ENCODE peak calls at places on chromosomes 5 and 9, in five cellular contexts. One of them, this sample, is unnamed.
A peak's percentile ranks its signal among the peaks of the same experiment; 100 is the strongest.

GRCh38 chr5:2410451-2410850 is 341.0 kb downstream of the IRX2 start:
- DNase-seq in PC-3: no peak
- DNase-seq in PC-9: no peak
- DNase-seq in GM23338: no peak
- DNase-seq in MM.1S: no peak
- DNase-seq in this sample: no peak

GRCh38 chr9:12923472-12924009 is 148.7 kb downstream of the LURAP1L start:
- DNase-seq in PC-3: no peak
- DNase-seq in PC-9: no peak
- DNase-seq in GM23338: no peak
- DNase-seq in MM.1S: no peak
- DNase-seq in this sample: no peak

GRCh38 chr5:172820046-172820767 is 13.8 kb upstream of the ERGIC1 start:
- DNase-seq in PC-3: peak; percentile 55
- DNase-seq in PC-9: no peak
- DNase-seq in GM23338: no peak
- DNase-seq in MM.1S: no peak
- DNase-seq in this sample: no peak

GRCh38 chr5:146042628-146043279 is 62.6 kb downstream of the PLAC8L1 start:
- DNase-seq in PC-3: peak; percentile 92
- DNase-seq in PC-9: peak; percentile 83
- DNase-seq in GM23338: no peak
- DNase-seq in MM.1S: no peak
- DNase-seq in this sample: no peak

GRCh38 chr5:5421149-5421960 is 1.1 kb upstream of the ICE1 start:
- DNase-seq in PC-3: no peak
- DNase-seq in PC-9: no peak
- DNase-seq in GM23338: peak; percentile 36
- DNase-seq in MM.1S: peak; percentile 51
- DNase-seq in this sample: no peak

GRCh38 chr5:9361835-9362234 is 184.0 kb downstream of the SEMA5A start:
- DNase-seq in PC-3: peak; percentile 97
- DNase-seq in PC-9: peak; percentile 66
- DNase-seq in GM23338: peak; percentile 95
- DNase-seq in MM.1S: peak; percentile 99
- DNase-seq in this sample: peak; percentile 86

GRCh38 chr9:83535736-83536135 is 2.5 kb downstream of the FRMD3 start:
- DNase-seq in PC-3: no peak
- DNase-seq in PC-9: no peak
- DNase-seq in GM23338: peak; percentile 63
- DNase-seq in MM.1S: no peak
- DNase-seq in this sample: peak; percentile 68

GRCh38 chr5:150497989-150498317 is 10.0 kb upstream of the NDST1 start:
- DNase-seq in PC-3: no peak
- DNase-seq in PC-9: no peak
- DNase-seq in GM23338: no peak
- DNase-seq in MM.1S: no peak
- DNase-seq in this sample: no peak

GRCh38 chr5:136147632-136148031 is 15.0 kb downstream of the SMAD5 start:
- DNase-seq in PC-3: no peak
- DNase-seq in PC-9: no peak
- DNase-seq in GM23338: no peak
- DNase-seq in MM.1S: no peak
- DNase-seq in this sample: no peak

GRCh38 chr9:68802525-68803015 is 97.5 kb downstream of the PIP5K1B start:
- DNase-seq in PC-3: no peak
- DNase-seq in PC-9: no peak
- DNase-seq in GM23338: no peak
- DNase-seq in MM.1S: peak; percentile 94
- DNase-seq in this sample: no peak

GRCh38 chr9:107488400-107489143 is 997 bp downstream of the KLF4 start:
- DNase-seq in PC-3: peak; percentile 48
- DNase-seq in PC-9: peak; percentile 59
- DNase-seq in GM23338: peak; percentile 50
- DNase-seq in MM.1S: no peak
- DNase-seq in this sample: peak; percentile 64
- TF ChIP-seq EZH2 in PC-3: no peak
- TF ChIP-seq EZH2 in PC-9: no peak
- TF ChIP-seq EZH2 in GM23338: no peak
- TF ChIP-seq EZH2 in MM.1S: no peak
- TF ChIP-seq EZH2 in this sample: peak; percentile 95

GRCh38 chr5:67538343-67538670 is 341.7 kb upstream of the CD180 start:
- DNase-seq in PC-3: no peak
- DNase-seq in PC-9: no peak
- DNase-seq in GM23338: no peak
- DNase-seq in MM.1S: no peak
- DNase-seq in this sample: no peak

GRCh38 chr5:67536892-67537291 is 340.3 kb upstream of the CD180 start:
- DNase-seq in PC-3: no peak
- DNase-seq in PC-9: no peak
- DNase-seq in GM23338: no peak
- DNase-seq in MM.1S: no peak
- DNase-seq in this sample: no peak

GRCh38 chr5:67537439-67538342 is 341.1 kb upstream of the CD180 start:
- DNase-seq in PC-3: no peak
- DNase-seq in PC-9: no peak
- DNase-seq in GM23338: no peak
- DNase-seq in MM.1S: no peak
- DNase-seq in this sample: no peak

GRCh38 chr5:67541869-67542268 is 345.3 kb upstream of the CD180 start:
- DNase-seq in PC-3: no peak
- DNase-seq in PC-9: no peak
- DNase-seq in GM23338: no peak
- DNase-seq in MM.1S: no peak
- DNase-seq in this sample: no peak

GRCh38 chr5:67538855-67539506 is 342.4 kb upstream of the CD180 start:
- DNase-seq in PC-3: no peak
- DNase-seq in PC-9: no peak
- DNase-seq in GM23338: no peak
- DNase-seq in MM.1S: no peak
- DNase-seq in this sample: no peak
- H3F3A ChIP-seq in PC-3: no peaks in the 10 kb centered on the region
- H3F3A ChIP-seq in PC-9: no peaks in the 10 kb centered on the region
- H3F3A ChIP-seq in GM23338: no peaks in the 10 kb centered on the region
- H3F3A ChIP-seq in MM.1S: no peaks in the 10 kb centered on the region
- H3F3A ChIP-seq in this sample: no peaks in the 10 kb centered on the region

DNA sequence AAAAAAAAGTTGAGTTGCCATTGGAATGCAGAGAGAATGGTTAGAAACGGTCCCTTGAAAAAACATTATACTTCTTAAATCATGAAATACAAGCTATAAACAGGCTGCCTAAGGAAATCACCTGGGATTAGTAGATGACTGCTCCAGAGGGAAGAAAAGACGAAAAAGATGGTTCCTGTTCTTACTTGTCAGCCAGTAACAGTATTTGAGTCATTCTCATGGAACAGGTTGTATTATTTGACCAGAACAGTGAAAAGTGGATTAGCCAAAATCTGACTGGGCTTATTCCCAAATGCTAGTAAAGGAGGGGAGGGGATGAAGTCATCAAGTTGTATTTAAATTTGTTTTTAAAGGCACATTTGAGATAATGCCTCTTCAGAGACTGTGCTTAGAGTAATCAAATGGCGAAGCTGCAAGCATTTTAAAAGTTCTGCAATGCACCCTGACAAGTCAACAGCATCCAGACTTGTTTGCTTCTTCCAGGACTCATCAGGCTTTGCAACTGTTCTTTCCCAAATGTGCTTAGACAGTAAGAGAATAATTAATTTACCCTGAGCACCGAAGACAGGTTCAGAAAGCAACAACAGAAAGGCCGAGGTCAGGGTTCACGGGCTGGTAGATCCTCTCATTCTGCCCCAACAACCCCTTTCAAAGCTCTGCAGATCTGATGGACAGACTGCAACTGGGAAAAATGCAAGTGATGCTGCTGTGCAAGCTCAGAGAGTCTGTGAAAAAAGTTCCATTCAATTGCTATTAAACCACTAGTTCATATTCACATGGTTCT is 800.6 kb downstream of the KCTD16 start:
- DNase-seq in PC-3: no peak
- DNase-seq in PC-9: no peak
- DNase-seq in GM23338: no peak
- DNase-seq in MM.1S: no peak
- DNase-seq in this sample: peak; percentile 74
- TF ChIP-seq CTCF in PC-3: no peak
- TF ChIP-seq CTCF in PC-9: no peak
- TF ChIP-seq CTCF in GM23338: no peak
- TF ChIP-seq CTCF in MM.1S: no peak
- TF ChIP-seq CTCF in this sample: no peak

GRCh38 chr5:74257645-74258328 is 382.7 kb downstream of the ENC1 start:
- DNase-seq in PC-3: peak; percentile 37
- DNase-seq in PC-9: peak; percentile 94
- DNase-seq in GM23338: peak; percentile 30
- DNase-seq in MM.1S: peak; percentile 49
- DNase-seq in this sample: no peak
- TF ChIP-seq EZH2 in PC-3: no peak
- TF ChIP-seq EZH2 in PC-9: no peak
- TF ChIP-seq EZH2 in GM23338: no peak
- TF ChIP-seq EZH2 in MM.1S: no peak
- TF ChIP-seq EZH2 in this sample: no peak

GRCh38 chr9:130023994-130024596 is 18.9 kb downstream of the FNBP1 start:
- DNase-seq in PC-3: peak; percentile 4
- DNase-seq in PC-9: no peak
- DNase-seq in GM23338: no peak
- DNase-seq in MM.1S: no peak
- DNase-seq in this sample: no peak
- H3F3A ChIP-seq in PC-3: peaks cover 8% of the 10 kb centered on the region
- H3F3A ChIP-seq in PC-9: peaks cover 58% of the 10 kb centered on the region
- H3F3A ChIP-seq in GM23338: no peaks in the 10 kb centered on the region
- H3F3A ChIP-seq in MM.1S: no peaks in the 10 kb centered on the region
- H3F3A ChIP-seq in this sample: no peaks in the 10 kb centered on the region

GRCh38 chr9:84871983-84872382 is 202.5 kb downstream of the NTRK2 start:
- DNase-seq in PC-3: no peak
- DNase-seq in PC-9: no peak
- DNase-seq in GM23338: no peak
- DNase-seq in MM.1S: peak; percentile 36
- DNase-seq in this sample: no peak
- TF ChIP-seq CTCF in PC-3: no peak
- TF ChIP-seq CTCF in PC-9: no peak
- TF ChIP-seq CTCF in GM23338: no peak
- TF ChIP-seq CTCF in MM.1S: no peak
- TF ChIP-seq CTCF in this sample: no peak

DNA sequence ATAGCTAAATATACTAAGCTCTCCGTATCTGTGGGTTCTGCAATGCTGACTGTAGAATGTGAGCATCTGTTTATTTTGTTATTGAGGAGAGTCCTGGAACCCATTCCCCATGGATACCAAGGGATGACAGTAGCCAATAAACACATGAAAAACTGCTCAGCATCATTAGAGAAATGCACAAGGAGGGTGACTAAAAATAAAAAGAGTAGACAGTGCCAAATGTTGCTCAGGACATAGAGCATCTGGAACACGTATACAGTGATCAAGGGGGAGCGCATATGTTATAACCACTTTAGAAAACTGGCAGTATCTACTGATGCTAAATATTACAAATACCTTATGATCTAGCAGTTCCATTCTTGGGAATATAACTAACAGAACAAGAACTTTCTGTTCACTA is 31.0 kb downstream of the MARCHF6 start:
- DNase-seq in PC-3: no peak
- DNase-seq in PC-9: no peak
- DNase-seq in GM23338: no peak
- DNase-seq in MM.1S: no peak
- DNase-seq in this sample: no peak
- TF ChIP-seq EZH2 in PC-3: no peak
- TF ChIP-seq EZH2 in PC-9: no peak
- TF ChIP-seq EZH2 in GM23338: no peak
- TF ChIP-seq EZH2 in MM.1S: no peak
- TF ChIP-seq EZH2 in this sample: no peak

GRCh38 chr9:115106001-115106400 is 12.0 kb downstream of the TNC start:
- DNase-seq in PC-3: peak; percentile 80
- DNase-seq in PC-9: peak; percentile 84
- DNase-seq in GM23338: no peak
- DNase-seq in MM.1S: no peak
- DNase-seq in this sample: no peak

GRCh38 chr9:115104908-115105307 is 13.0 kb downstream of the TNC start:
- DNase-seq in PC-3: peak; percentile 63
- DNase-seq in PC-9: peak; percentile 36
- DNase-seq in GM23338: no peak
- DNase-seq in MM.1S: no peak
- DNase-seq in this sample: no peak

GRCh38 chr9:115107701-115108100 is 10.3 kb downstream of the TNC start:
- DNase-seq in PC-3: peak; percentile 73
- DNase-seq in PC-9: no peak
- DNase-seq in GM23338: no peak
- DNase-seq in MM.1S: no peak
- DNase-seq in this sample: no peak

GRCh38 chr9:115103746-115104477 is 14.0 kb downstream of the TNC start:
- DNase-seq in PC-3: no peak
- DNase-seq in PC-9: no peak
- DNase-seq in GM23338: no peak
- DNase-seq in MM.1S: no peak
- DNase-seq in this sample: no peak

GRCh38 chr9:115106642-115107041 is 11.3 kb downstream of the TNC start:
- DNase-seq in PC-3: peak; percentile 58
- DNase-seq in PC-9: no peak
- DNase-seq in GM23338: no peak
- DNase-seq in MM.1S: no peak
- DNase-seq in this sample: no peak
- H3F3A ChIP-seq in PC-3: peaks cover 11% of the 10 kb centered on the region
- H3F3A ChIP-seq in PC-9: peaks cover 10% of the 10 kb centered on the region
- H3F3A ChIP-seq in GM23338: no peaks in the 10 kb centered on the region
- H3F3A ChIP-seq in MM.1S: no peaks in the 10 kb centered on the region
- H3F3A ChIP-seq in this sample: no peaks in the 10 kb centered on the region